ENCODE peak calls at places on chromosome 4, in five cellular contexts. F is stimulated activated CD4-positive, alpha-beta T cell treated with anti-CD3 and anti-CD28 coated beads, Interleukin-15, amount 100 ng/mL, for 1 hour; K is foreskin fibroblast; V is nucleus accumbens; N is psoas muscle. T is an unnamed sample.

GRCh38 chr4:4182835-4183568 is 43.7 kb downstream of the OTOP1 start:
- DNase-seq in N (no peak), K (peak; percentile 6), F (no peak), V (no peak), T (no peak)

GRCh38 chr4:29277381-29277780 is 1442.8 kb upstream of the PCDH7 start:
- DNase-seq in N (no peak), V (no peak), K (peak; percentile 23), F (no peak), T (no peak)

GRCh38 chr4:82624819-82625218 is 63.0 kb upstream of the TMEM150C start:
- DNase-seq in N (no peak), K (peak; percentile 68), F (no peak), V (no peak), T (peak; percentile 44)

GRCh38 chr4:140829825-140830224 is 73.6 kb upstream of the TBC1D9 start:
- DNase-seq in F (no peak), K (no peak), N (no peak), V (no peak), T (no peak)

GRCh38 chr4:43456383-43456782 is 563.9 kb downstream of the GRXCR1 start:
- DNase-seq in K (peak; percentile 50), F (no peak), N (no peak), V (no peak), T (peak; percentile 31)

GRCh38 chr4:129146639-129147038 is 50.7 kb downstream of the C4orf33 start:
- DNase-seq in F (no peak), K (no peak), V (no peak), N (no peak), T (no peak)

GRCh38 chr4:156773648-156774357 is 197.8 kb downstream of the PDGFC start:
- DNase-seq in N (no peak), F (no peak), V (no peak), K (peak; percentile 77), T (no peak)

GRCh38 chr4:73573794-73574528 is 46.3 kb downstream of the RASSF6 start:
- DNase-seq in F (no peak), K (peak; percentile 88), N (peak; percentile 20), V (peak; percentile 1), T (peak; percentile 78)

GRCh38 chr4:152180369-152180768 is 355.5 kb downstream of the FBXW7 start:
- DNase-seq in F (no peak), V (no peak), K (no peak), N (no peak), T (no peak)

GRCh38 chr4:3639613-3640586 is 107.7 kb upstream of the LRPAP1 start:
- DNase-seq in V (no peak), N (no peak), K (no peak), F (no peak), T (no peak)

GRCh38 chr4:173578956-173579355 is 48.9 kb upstream of the HAND2 start:
- DNase-seq in N (no peak), V (no peak), F (no peak), K (no peak), T (no peak)

GRCh38 chr4:172850838-172851237 is 317.8 kb upstream of the GALNT7 start:
- DNase-seq in N (no peak), V (no peak), F (no peak), K (peak; percentile 95), T (peak; percentile 68)